ENCODE peak calls at places on chromosomes 11 and 22, in ten cellular contexts. G, W, N, F, O, C, P, R, T and I are unnamed samples. For H3K4me1 and H3K9me3, the result is how much of the 10 kb centered on the place peaks cover.

GRCh38 chr11:126791991-126792390 is 208.6 kb downstream of the KIRREL3 start:
- DNase-seq in G (no peak), W (no peak), N (peak), F (no peak), O (no peak), C (no peak), P (no peak), R (no peak), T (no peak), I (no peak)

GRCh38 chr11:84212467-84213390 is 926.6 kb upstream of the CCDC90B start:
- DNase-seq in G (no peak), W (no peak), N (no peak), F (no peak), O (peak), C (no peak), P (no peak), R (no peak), T (no peak), I (no peak)

GRCh38 chr11:2911088-2912037 is 17.9 kb downstream of the PHLDA2 start:
- DNase-seq in G (no peak), W (no peak), N (no peak), F (peak), O (peak), C (no peak), P (no peak), R (no peak), T (no peak), I (no peak)

GRCh38 chr11:76987203-76987602 is 47.0 kb upstream of the B3GNT6 start:
- DNase-seq in G (no peak), W (no peak), N (no peak), F (no peak), O (no peak), C (no peak), P (no peak), R (no peak), T (no peak), I (no peak)

GRCh38 chr11:2468363-2469240 is 23.8 kb downstream of the KCNQ1 start:
- DNase-seq in G (no peak), W (no peak), N (no peak), F (no peak), O (no peak), C (no peak), P (no peak), R (no peak), T (peak), I (no peak)

GRCh38 chr11:105573091-105573490 is 36.8 kb upstream of the GRIA4 start:
- DNase-seq in G (no peak), W (no peak), N (peak), F (no peak), O (no peak), C (no peak), P (no peak), R (no peak), T (no peak), I (no peak)

GRCh38 chr11:113643701-113644100 is 62.4 kb downstream of the TMPRSS5 start:
- DNase-seq in G (no peak), W (no peak), N (no peak), F (no peak), O (no peak), C (no peak), P (no peak), R (no peak), T (no peak), I (no peak)

GRCh38 chr11:73980001-73980960 is 2.4 kb downstream of the UCP2 start:
- DNase-seq in G (peak), W (peak), N (no peak), F (peak), O (peak), C (peak), P (no peak), R (no peak), T (peak), I (no peak)

GRCh38 chr22:41576877-41577276 is 12.8 kb downstream of the PMM1 start:
- DNase-seq in G (no peak), W (no peak), N (no peak), F (peak), O (peak), C (peak), P (peak), R (no peak), T (peak), I (peak)

GRCh38 chr11:45922425-45923082 is at the start of gene LARGE2:
- DNase-seq in G (peak), W (peak), N (no peak), F (no peak), O (peak), C (no peak), P (peak), R (no peak), T (peak), I (peak)

GRCh38 chr11:103888541-103888951 is 147.9 kb upstream of the DDI1 start:
- DNase-seq in G (no peak), W (no peak), N (peak), F (peak), O (no peak), C (no peak), P (no peak), R (no peak), T (no peak), I (no peak)

GRCh38 chr11:120834686-120835225 is 189.1 kb upstream of the TBCEL start:
- DNase-seq in G (no peak), W (no peak), N (no peak), F (no peak), O (no peak), C (no peak), P (no peak), R (no peak), T (no peak), I (no peak)

GRCh38 chr11:86802601-86803051 is 2.3 kb downstream of the PRSS23 start:
- DNase-seq in G (no peak), W (no peak), N (peak), F (peak), O (peak), C (peak), P (no peak), R (peak), T (no peak), I (no peak)

GRCh38 chr11:85854212-85854556 is 999 bp upstream of the CCDC83 start:
- DNase-seq in G (no peak), W (no peak), N (no peak), F (no peak), O (no peak), C (no peak), P (no peak), R (no peak), T (no peak), I (no peak)

GRCh38 chr11:116424615-116425261 is 348.0 kb downstream of the BUD13 start:
- DNase-seq in G (no peak), W (no peak), N (no peak), F (no peak), O (no peak), C (no peak), P (no peak), R (no peak), T (no peak), I (no peak)

GRCh38 chr11:55942785-55943392 is 6.7 kb upstream of the OR5I1 start:
- DNase-seq in G (no peak), W (no peak), N (no peak), F (peak), O (no peak), C (no peak), P (no peak), R (no peak), T (no peak), I (no peak)

GRCh38 chr11:126102436-126102894 is 39.8 kb upstream of the CDON start:
- DNase-seq in G (peak), W (no peak), N (peak), F (no peak), O (no peak), C (no peak), P (peak), R (no peak), T (peak), I (peak)

GRCh38 chr22:33474587-33474986 is 416.4 kb upstream of the SYN3 start:
- DNase-seq in G (no peak), W (no peak), N (no peak), F (no peak), O (no peak), C (no peak), P (no peak), R (no peak), T (no peak), I (peak)

GRCh38 chr11:119697882-119698281 is 31.1 kb downstream of the NECTIN1 start:
- DNase-seq in G (no peak), W (no peak), N (no peak), F (no peak), O (no peak), C (no peak), P (no peak), R (no peak), T (no peak), I (no peak)

GRCh38 chr22:41596776-41597634 is 7.4 kb upstream of the PMM1 start:
- DNase-seq in G (peak), W (peak), N (no peak), F (peak), O (peak), C (peak), P (peak), R (no peak), T (peak), I (peak)

GRCh38 chr11:46588131-46588530 is 5.7 kb downstream of the AMBRA1 start:
- DNase-seq in G (no peak), W (no peak), N (no peak), F (no peak), O (no peak), C (no peak), P (no peak), R (no peak), T (no peak), I (no peak)

GRCh38 chr22:31911565-31912401 is 32.6 kb upstream of the YWHAH start:
- DNase-seq in G (no peak), W (no peak), N (no peak), F (no peak), O (peak), C (no peak), P (no peak), R (no peak), T (peak), I (peak)

GRCh38 chr11:71543866-71544265 is 4.4 kb upstream of the KRTAP5-9 start:
- DNase-seq in G (no peak), W (no peak), N (no peak), F (no peak), O (no peak), C (no peak), P (no peak), R (no peak), T (no peak), I (no peak)

GRCh38 chr11:130181295-130182272 is 22.0 kb downstream of the ST14 start:
- DNase-seq in G (peak), W (no peak), N (peak), F (peak), O (peak), C (no peak), P (no peak), R (no peak), T (peak), I (no peak)

GRCh38 chr11:74838188-74838587 is 89.5 kb downstream of the RNF169 start:
- DNase-seq in G (peak), W (no peak), N (peak), F (no peak), O (no peak), C (no peak), P (no peak), R (no peak), T (no peak), I (no peak)

GRCh38 chr11:126155402-126156187 is 55.9 kb downstream of the RPUSD4 start:
- DNase-seq in G (no peak), W (no peak), N (no peak), F (no peak), O (no peak), C (no peak), P (no peak), R (no peak), T (no peak), I (no peak)

GRCh38 chr11:63829823-63830489 is 9.0 kb upstream of the MARK2 start:
- DNase-seq in G (no peak), W (no peak), N (no peak), F (no peak), O (peak), C (peak), P (no peak), R (no peak), T (no peak), I (peak)

GRCh38 chr11:3123761-3124733 is 41.1 kb downstream of the OSBPL5 start:
- DNase-seq in G (peak), W (peak), N (peak), F (peak), O (peak), C (no peak), P (peak), R (peak), T (peak), I (no peak)

GRCh38 chr11:2913029-2913431 is 16.2 kb downstream of the PHLDA2 start:
- DNase-seq in G (no peak), W (no peak), N (no peak), F (no peak), O (peak), C (no peak), P (no peak), R (no peak), T (no peak), I (no peak)

GRCh38 chr11:35257287-35257686 is 118.3 kb downstream of the CD44 start:
- DNase-seq in G (no peak), W (no peak), N (no peak), F (no peak), O (no peak), C (no peak), P (no peak), R (no peak), T (no peak), I (no peak)

GRCh38 chr11:107849791-107850190 is 8.8 kb downstream of the SLC35F2 start:
- DNase-seq in G (no peak), W (no peak), N (no peak), F (peak), O (no peak), C (no peak), P (no peak), R (no peak), T (no peak), I (no peak)

GRCh38 chr11:69931994-69932910 is 113.0 kb upstream of the FGF3 start:
- DNase-seq in G (no peak), W (no peak), N (no peak), F (no peak), O (no peak), C (no peak), P (peak), R (no peak), T (no peak), I (no peak)

GRCh38 chr11:124747406-124748099 is 4.5 kb downstream of the VSIG2 start:
- DNase-seq in G (no peak), W (no peak), N (no peak), F (no peak), O (no peak), C (no peak), P (no peak), R (no peak), T (no peak), I (no peak)

GRCh38 chr11:124749920-124750319 is 2.1 kb downstream of the VSIG2 start:
- DNase-seq in G (no peak), W (no peak), N (no peak), F (no peak), O (no peak), C (no peak), P (no peak), R (no peak), T (no peak), I (no peak)

GRCh38 chr11:124746621-124747243 is 5.3 kb downstream of the VSIG2 start:
- DNase-seq in G (peak), W (peak), N (peak), F (peak), O (peak), C (peak), P (peak), R (peak), T (peak), I (no peak)

GRCh38 chr11:124748100-124748418 is 4.0 kb downstream of the VSIG2 start:
- DNase-seq in G (no peak), W (no peak), N (no peak), F (no peak), O (no peak), C (no peak), P (no peak), R (no peak), T (no peak), I (no peak)

GRCh38 chr11:124748481-124749338 is 3.3 kb downstream of the VSIG2 start:
- DNase-seq in G (no peak), W (peak), N (no peak), F (no peak), O (peak), C (no peak), P (no peak), R (no peak), T (no peak), I (no peak)
- H3K4me1 ChIP-seq in G (under half), W (under half), N (under half), F (under half), O (half or more), C (under half), P (half or more), R (under half), T (half or more), I (under half)

GRCh38 chr11:31500560-31500959 is 8.9 kb downstream of the IMMP1L start:
- DNase-seq in G (no peak), W (no peak), N (no peak), F (no peak), O (no peak), C (no peak), P (no peak), R (no peak), T (no peak), I (no peak)

GRCh38 chr11:31499576-31500178 is 9.7 kb downstream of the IMMP1L start:
- DNase-seq in G (no peak), W (no peak), N (peak), F (no peak), O (no peak), C (no peak), P (no peak), R (no peak), T (no peak), I (no peak)
- H3K9me3 ChIP-seq in G (under half), W (under half), N (under half), F (under half), O (under half), C (under half), P (under half), R (under half), T (under half), I (under half)

DNA sequence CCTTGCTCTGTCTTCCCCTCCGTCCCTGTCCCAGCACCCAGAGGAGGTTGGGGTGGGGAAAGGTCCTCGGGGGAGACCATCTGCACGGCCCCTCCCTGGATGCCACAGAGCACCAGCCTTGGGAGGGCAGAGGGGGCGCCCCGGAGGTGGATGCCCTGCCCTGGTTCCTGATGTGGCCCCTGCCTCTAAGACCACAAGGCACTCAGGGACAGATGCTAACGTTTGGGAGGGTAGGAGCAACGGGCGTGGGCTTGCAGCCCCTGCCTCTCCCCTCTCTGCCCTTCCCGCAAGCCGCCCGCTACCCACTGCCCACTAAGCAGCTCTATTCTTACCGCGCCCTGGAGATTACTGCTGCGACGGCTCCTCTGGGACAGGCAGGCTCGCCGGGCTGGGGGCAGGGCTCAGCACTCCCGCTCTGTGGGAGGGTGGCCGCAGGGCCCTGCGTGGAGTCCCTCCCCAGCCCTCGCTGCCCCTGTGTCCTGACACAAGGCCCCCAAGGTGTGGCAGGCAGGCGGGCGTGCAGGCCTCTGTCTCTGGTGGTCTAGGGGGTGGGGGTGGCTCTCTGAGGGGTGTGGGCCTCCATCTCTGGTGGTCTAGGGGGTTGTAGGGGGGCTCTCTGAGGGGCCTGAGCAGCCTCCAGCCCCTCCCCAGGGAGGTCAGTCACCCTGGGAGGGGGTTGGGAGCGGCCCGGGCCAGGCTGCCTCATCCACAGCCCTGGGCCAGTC is 14.9 kb downstream of the BRSK2 start:
- DNase-seq in G (no peak), W (no peak), N (no peak), F (no peak), O (no peak), C (no peak), P (no peak), R (no peak), T (no peak), I (no peak)
- H3K4me1 ChIP-seq in G (under half), W (under half), N (under half), F (under half), O (under half), C (under half), P (under half), R (under half), T (under half), I (under half)

GRCh38 chr11:117820516-117820915 is 4.0 kb downstream of the FXYD2 start:
- DNase-seq in G (no peak), W (no peak), N (no peak), F (no peak), O (no peak), C (no peak), P (no peak), R (no peak), T (no peak), I (no peak)

GRCh38 chr11:117822522-117823033 is 2.0 kb downstream of the FXYD2 start:
- DNase-seq in G (no peak), W (no peak), N (no peak), F (no peak), O (no peak), C (no peak), P (no peak), R (no peak), T (no peak), I (no peak)

GRCh38 chr11:117820071-117820470 is 4.5 kb downstream of the FXYD2 start:
- DNase-seq in G (no peak), W (no peak), N (no peak), F (no peak), O (no peak), C (no peak), P (no peak), R (no peak), T (no peak), I (no peak)

GRCh38 chr11:117822031-117822521 is 2.5 kb downstream of the FXYD2 start:
- DNase-seq in G (no peak), W (no peak), N (no peak), F (no peak), O (peak), C (peak), P (no peak), R (no peak), T (peak), I (peak)

GRCh38 chr11:117821431-117821830 is 3.1 kb downstream of the FXYD2 start:
- DNase-seq in G (no peak), W (no peak), N (no peak), F (no peak), O (no peak), C (no peak), P (no peak), R (no peak), T (no peak), I (no peak)
- H3K9me3 ChIP-seq in G (under half), W (under half), N (under half), F (under half), O (under half), C (under half), P (under half), R (under half), T (under half), I (under half)

GRCh38 chr11:1118755-1119275 is 38.9 kb upstream of the MUC5AC start:
- DNase-seq in G (no peak), W (no peak), N (no peak), F (no peak), O (no peak), C (no peak), P (no peak), R (no peak), T (no peak), I (no peak)

GRCh38 chr11:1113405-1114201 is 38.9 kb downstream of the MUC2 start:
- DNase-seq in G (no peak), W (no peak), N (no peak), F (no peak), O (no peak), C (no peak), P (peak), R (no peak), T (no peak), I (no peak)

GRCh38 chr11:1116666-1117390 is 40.9 kb upstream of the MUC5AC start:
- DNase-seq in G (no peak), W (no peak), N (no peak), F (no peak), O (no peak), C (no peak), P (no peak), R (no peak), T (no peak), I (no peak)

GRCh38 chr11:1117970-1118369 is 39.8 kb upstream of the MUC5AC start:
- DNase-seq in G (no peak), W (no peak), N (no peak), F (no peak), O (no peak), C (no peak), P (no peak), R (no peak), T (no peak), I (no peak)

DNA sequence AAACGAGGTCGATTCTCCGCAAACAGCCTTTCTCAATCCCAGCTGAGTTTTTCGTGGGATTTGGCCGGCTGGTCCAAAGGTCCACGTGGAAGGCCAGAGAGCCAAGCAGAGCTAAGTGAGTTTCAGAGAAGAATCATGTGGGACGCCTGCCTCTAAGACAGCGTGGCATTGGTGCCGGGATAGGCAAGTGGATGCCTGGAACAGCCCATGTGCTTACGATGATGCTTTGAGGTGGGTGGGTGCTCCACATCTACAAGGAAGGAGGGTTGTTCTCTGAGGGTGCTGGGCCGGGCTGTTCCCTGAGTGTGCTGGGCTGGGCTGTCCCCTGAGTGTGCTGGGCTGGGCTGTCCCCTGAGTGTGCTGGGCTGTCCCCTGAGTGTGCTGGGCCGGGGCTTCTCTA is 41.4 kb downstream of the MUC2 start:
- DNase-seq in G (no peak), W (no peak), N (no peak), F (no peak), O (no peak), C (no peak), P (peak), R (no peak), T (no peak), I (no peak)
- H3K4me1 ChIP-seq in G (under half), W (under half), N (under half), F (under half), O (under half), C (under half), P (under half), R (under half), T (under half), I (under half)

GRCh38 chr11:27058456-27058855 is 17.8 kb downstream of the BBOX1 start:
- DNase-seq in G (no peak), W (no peak), N (no peak), F (no peak), O (no peak), C (no peak), P (no peak), R (no peak), T (no peak), I (no peak)
- H3K9me3 ChIP-seq in G (under half), W (under half), N (under half), F (under half), O (under half), C (under half), P (under half), R (under half), T (under half), I (under half)